ENCODE peak calls at places on chromosomes 1 and 21, in five cellular contexts. O is RCC 7860, A is GM23248, S is NCI-H1092 treated with DMSO at 0.1 percent for 48 hours, Y is EH. P is an unnamed sample.
A peak's percentile ranks its signal among the peaks of the same experiment; 100 is the strongest.

GRCh38 chr1:205615789-205616188 is 16.0 kb downstream of the ELK4 start:
- DNase-seq in S (no peak), A (no peak), O (no peak), Y (no peak), P (no peak)

GRCh38 chr1:7366286-7366954 is 404.7 kb upstream of the VAMP3 start:
- DNase-seq in A (no peak), S (peak; percentile 85), Y (no peak), O (no peak), P (no peak)

GRCh38 chr1:49435291-49435690 is 588.5 kb downstream of the AGBL4 start:
- DNase-seq in A (no peak), O (no peak), S (no peak), Y (no peak), P (no peak)

GRCh38 chr1:164781980-164782379 is 223.0 kb downstream of the PBX1 start:
- DNase-seq in Y (no peak), O (no peak), S (no peak), A (peak; percentile 31), P (no peak)

GRCh38 chr1:9591669-9592509 is 3.2 kb downstream of the TMEM201 start:
- DNase-seq in A (no peak), O (no peak), Y (no peak), S (no peak), P (no peak)

GRCh38 chr1:222712253-222713090 is at the start of the genes AIDA and BROX:
- DNase-seq in O (peak; percentile 67), A (peak; percentile 95), S (peak; percentile 97), Y (peak; percentile 88), P (peak; percentile 81)

GRCh38 chr1:40699787-40700186 is 8.3 kb downstream of the NFYC start:
- DNase-seq in Y (no peak), S (no peak), O (no peak), A (no peak), P (no peak)

GRCh38 chr1:225347123-225347683 is 80.6 kb downstream of the LBR start:
- DNase-seq in O (no peak), Y (no peak), A (no peak), S (no peak), P (no peak)

GRCh38 chr1:99766378-99766800 is at the start of gene FRRS1:
- DNase-seq in S (no peak), Y (peak; percentile 63), O (peak; percentile 69), A (peak; percentile 76), P (peak; percentile 53)

GRCh38 chr21:45130324-45130774 is 56.0 kb downstream of the ADARB1 start:
- DNase-seq in S (no peak), O (peak; percentile 57), A (peak; percentile 85), Y (peak; percentile 87), P (peak; percentile 72)

GRCh38 chr1:109929588-109930251 is 19.1 kb downstream of the CSF1 start:
- DNase-seq in A (no peak), S (no peak), O (no peak), Y (no peak), P (no peak)

GRCh38 chr1:230191839-230192238 is 124.8 kb downstream of the GALNT2 start:
- DNase-seq in S (no peak), O (no peak), A (no peak), Y (no peak), P (no peak)

GRCh38 chr1:34360574-34360973 is 183.9 kb downstream of the C1orf94 start:
- DNase-seq in S (no peak), Y (no peak), A (no peak), O (no peak), P (no peak)

GRCh38 chr1:29674625-29675326 is 438.5 kb downstream of the PTPRU start:
- DNase-seq in S (no peak), Y (no peak), O (no peak), A (no peak), P (no peak)

GRCh38 chr1:158285756-158286241 is 3.9 kb upstream of the CD1C start:
- DNase-seq in O (peak; percentile 84), Y (peak; percentile 7), A (peak; percentile 7), S (no peak), P (no peak)

GRCh38 chr1:246599315-246599714 is 33.1 kb downstream of the CNST start:
- DNase-seq in A (no peak), S (no peak), O (no peak), Y (no peak), P (no peak)

GRCh38 chr1:57674803-57675202 is 250.9 kb upstream of the DAB1 start:
- DNase-seq in O (no peak), S (no peak), Y (peak; percentile 8), A (peak; percentile 27), P (peak; percentile 24)

GRCh38 chr1:60679524-60679923 is 402.8 kb upstream of the NFIA start:
- DNase-seq in A (no peak), S (no peak), O (no peak), Y (no peak), P (no peak)

GRCh38 chr1:112247971-112248370 is 148.0 kb upstream of the CTTNBP2NL start:
- DNase-seq in A (no peak), O (no peak), Y (no peak), S (peak; percentile 70), P (no peak)

GRCh38 chr21:44677881-44678280 is 4.1 kb downstream of the KRTAP12-1 start:
- DNase-seq in Y (no peak), O (no peak), S (no peak), A (no peak), P (no peak)

GRCh38 chr1:228000416-228000815 is 6.4 kb upstream of the WNT3A start:
- DNase-seq in Y (no peak), O (no peak), S (no peak), A (no peak), P (no peak)

GRCh38 chr1:159197767-159198557 is 6.7 kb upstream of the ACKR1 start:
- DNase-seq in A (peak; percentile 84), O (peak; percentile 36), S (peak; percentile 65), Y (peak; percentile 76), P (peak; percentile 74)

GRCh38 chr1:15966081-15966955 is 9.6 kb downstream of the ZBTB17 start:
- DNase-seq in O (peak; percentile 52), S (no peak), Y (peak; percentile 63), A (peak; percentile 86), P (peak; percentile 46)

GRCh38 chr1:163072658-163073057 is 3.5 kb downstream of the RGS4 start:
- DNase-seq in Y (peak; percentile 54), O (peak; percentile 73), S (no peak), A (peak; percentile 75), P (peak; percentile 36)

GRCh38 chr21:17089121-17089520 is 423.7 kb upstream of the CXADR start:
- DNase-seq in O (no peak), Y (no peak), A (no peak), S (no peak), P (no peak)

GRCh38 chr1:214574598-214575411 is 23.4 kb upstream of the PTPN14 start:
- DNase-seq in S (no peak), Y (no peak), O (no peak), A (peak; percentile 44), P (no peak)

GRCh38 chr1:156551866-156552265 is 20.5 kb downstream of the IQGAP3 start:
- DNase-seq in Y (peak; percentile 14), S (no peak), A (peak; percentile 66), O (peak; percentile 90), P (peak; percentile 15)

GRCh38 chr21:33433425-33434114 is 30.4 kb downstream of the IFNGR2 start:
- DNase-seq in Y (no peak), A (no peak), S (no peak), O (no peak), P (no peak)

GRCh38 chr1:170176772-170177171 is 31.0 kb downstream of the NTMT2 start:
- DNase-seq in O (no peak), Y (no peak), A (no peak), S (no peak), P (no peak)

GRCh38 chr1:220001095-220001501 is 45.2 kb downstream of the EPRS1 start:
- DNase-seq in A (no peak), O (no peak), Y (peak; percentile 81), S (no peak), P (no peak)

GRCh38 chr1:39394598-39394997 is 96.8 kb upstream of the BMP8A start:
- DNase-seq in Y (no peak), S (no peak), A (no peak), O (peak; percentile 35), P (no peak)

GRCh38 chr1:97144527-97144926 is 422.9 kb downstream of the PTBP2 start:
- DNase-seq in A (peak; percentile 85), Y (peak; percentile 74), S (no peak), O (peak; percentile 80), P (peak; percentile 47)

GRCh38 chr1:63063367-63063766 is 259.0 kb upstream of the FOXD3 start:
- DNase-seq in Y (no peak), S (no peak), O (no peak), A (no peak), P (no peak)

GRCh38 chr1:6600410-6601048 is 2.1 kb downstream of the KLHL21 start:
- DNase-seq in O (no peak), A (peak; percentile 58), S (no peak), Y (peak; percentile 25), P (peak; percentile 31)

GRCh38 chr1:41953291-41953690 is 34.6 kb upstream of the HIVEP3 start:
- DNase-seq in O (no peak), Y (no peak), S (no peak), A (no peak), P (no peak)

GRCh38 chr1:26853156-26853555 is 9.8 kb upstream of the SFN start:
- DNase-seq in Y (peak; percentile 89), A (peak; percentile 90), S (peak; percentile 50), O (peak; percentile 85), P (peak; percentile 83)

GRCh38 chr1:230753191-230753585 is 6.0 kb downstream of the CAPN9 start:
- DNase-seq in Y (no peak), A (no peak), O (no peak), S (no peak), P (no peak)

GRCh38 chr1:9600861-9601834 is 12.4 kb downstream of the TMEM201 start:
- DNase-seq in S (no peak), A (no peak), O (no peak), Y (no peak), P (no peak)

GRCh38 chr1:209010831-209011230 is 572.7 kb upstream of the CAMK1G start:
- DNase-seq in S (peak; percentile 49), O (no peak), A (no peak), Y (no peak), P (no peak)